ENCODE peak calls at places on chromosomes 11 and 22, in six cellular contexts. One of them, this sample, is unnamed.

GRCh38 chr22:35367331-35367886 is 13.5 kb upstream of the HMOX1 start:
- DNase-seq in A549: no peak
- DNase-seq in GM12878: peak
- DNase-seq in HepG2: no peak
- DNase-seq in K562: no peak
- DNase-seq in endothelial cell of umbilical vein: no peak
- DNase-seq in this sample: peak

GRCh38 chr22:40009231-40009769 is 14.5 kb downstream of the FAM83F start:
- DNase-seq in A549: no peak
- DNase-seq in K562: peak
- DNase-seq in HepG2: no peak
- DNase-seq in GM12878: no peak
- DNase-seq in endothelial cell of umbilical vein: no peak
- DNase-seq in this sample: no peak

GRCh38 chr11:130403301-130403804 is 25.1 kb downstream of the ADAMTS8 start:
- DNase-seq in K562: no peak
- DNase-seq in GM12878: no peak
- DNase-seq in endothelial cell of umbilical vein: no peak
- DNase-seq in A549: no peak
- DNase-seq in HepG2: no peak
- DNase-seq in this sample: no peak

GRCh38 chr11:13007702-13008435 is 1.2 kb upstream of the RASSF10 start:
- DNase-seq in HepG2: peak
- DNase-seq in GM12878: no peak
- DNase-seq in K562: no peak
- DNase-seq in endothelial cell of umbilical vein: no peak
- DNase-seq in A549: peak
- DNase-seq in this sample: no peak

GRCh38 chr11:28566643-28567042 is 458.5 kb downstream of the METTL15 start:
- DNase-seq in GM12878: no peak
- DNase-seq in A549: peak
- DNase-seq in HepG2: no peak
- DNase-seq in endothelial cell of umbilical vein: peak
- DNase-seq in K562: peak
- DNase-seq in this sample: no peak

GRCh38 chr11:11451501-11452005 is 98.5 kb upstream of the CSNK2A3 start:
- DNase-seq in K562: peak
- DNase-seq in endothelial cell of umbilical vein: no peak
- DNase-seq in A549: peak
- DNase-seq in HepG2: peak
- DNase-seq in GM12878: peak
- DNase-seq in this sample: no peak

GRCh38 chr11:30914143-30914762 is 328.1 kb upstream of the MPPED2 start:
- DNase-seq in GM12878: no peak
- DNase-seq in HepG2: peak
- DNase-seq in endothelial cell of umbilical vein: peak
- DNase-seq in A549: peak
- DNase-seq in K562: no peak
- DNase-seq in this sample: peak

GRCh38 chr11:104918113-104918824 is 20.0 kb upstream of the CASP12 start:
- DNase-seq in endothelial cell of umbilical vein: peak
- DNase-seq in A549: no peak
- DNase-seq in HepG2: no peak
- DNase-seq in K562: no peak
- DNase-seq in GM12878: no peak
- DNase-seq in this sample: peak

GRCh38 chr22:19336133-19337075 is 44.9 kb upstream of the CLTCL1 start:
- DNase-seq in HepG2: peak
- DNase-seq in GM12878: no peak
- DNase-seq in K562: peak
- DNase-seq in A549: no peak
- DNase-seq in endothelial cell of umbilical vein: no peak
- DNase-seq in this sample: no peak

GRCh38 chr11:114063149-114063828 is 3.8 kb downstream of the ZBTB16 start:
- DNase-seq in A549: no peak
- DNase-seq in HepG2: no peak
- DNase-seq in endothelial cell of umbilical vein: no peak
- DNase-seq in GM12878: no peak
- DNase-seq in K562: no peak
- DNase-seq in this sample: no peak

GRCh38 chr11:114066046-114066648 is 6.6 kb downstream of the ZBTB16 start:
- DNase-seq in HepG2: no peak
- DNase-seq in A549: no peak
- DNase-seq in K562: no peak
- DNase-seq in GM12878: no peak
- DNase-seq in endothelial cell of umbilical vein: no peak
- DNase-seq in this sample: no peak

GRCh38 chr11:114064216-114064615 is 4.7 kb downstream of the ZBTB16 start:
- DNase-seq in K562: no peak
- DNase-seq in GM12878: no peak
- DNase-seq in A549: no peak
- DNase-seq in HepG2: no peak
- DNase-seq in endothelial cell of umbilical vein: no peak
- DNase-seq in this sample: no peak

GRCh38 chr11:114063829-114064201 is 4.3 kb downstream of the ZBTB16 start:
- DNase-seq in endothelial cell of umbilical vein: no peak
- DNase-seq in HepG2: no peak
- DNase-seq in K562: no peak
- DNase-seq in GM12878: no peak
- DNase-seq in A549: no peak
- DNase-seq in this sample: no peak

GRCh38 chr11:114065094-114065493 is 5.6 kb downstream of the ZBTB16 start:
- DNase-seq in K562: no peak
- DNase-seq in GM12878: no peak
- DNase-seq in A549: no peak
- DNase-seq in endothelial cell of umbilical vein: no peak
- DNase-seq in HepG2: no peak
- DNase-seq in this sample: no peak
- H3K4me3 ChIP-seq in K562: no peak
- H3K4me3 ChIP-seq in GM12878: no peak
- H3K4me3 ChIP-seq in A549: no peak
- H3K4me3 ChIP-seq in endothelial cell of umbilical vein: no peak
- H3K4me3 ChIP-seq in HepG2: no peak
- H3K4me3 ChIP-seq in this sample: peak

DNA sequence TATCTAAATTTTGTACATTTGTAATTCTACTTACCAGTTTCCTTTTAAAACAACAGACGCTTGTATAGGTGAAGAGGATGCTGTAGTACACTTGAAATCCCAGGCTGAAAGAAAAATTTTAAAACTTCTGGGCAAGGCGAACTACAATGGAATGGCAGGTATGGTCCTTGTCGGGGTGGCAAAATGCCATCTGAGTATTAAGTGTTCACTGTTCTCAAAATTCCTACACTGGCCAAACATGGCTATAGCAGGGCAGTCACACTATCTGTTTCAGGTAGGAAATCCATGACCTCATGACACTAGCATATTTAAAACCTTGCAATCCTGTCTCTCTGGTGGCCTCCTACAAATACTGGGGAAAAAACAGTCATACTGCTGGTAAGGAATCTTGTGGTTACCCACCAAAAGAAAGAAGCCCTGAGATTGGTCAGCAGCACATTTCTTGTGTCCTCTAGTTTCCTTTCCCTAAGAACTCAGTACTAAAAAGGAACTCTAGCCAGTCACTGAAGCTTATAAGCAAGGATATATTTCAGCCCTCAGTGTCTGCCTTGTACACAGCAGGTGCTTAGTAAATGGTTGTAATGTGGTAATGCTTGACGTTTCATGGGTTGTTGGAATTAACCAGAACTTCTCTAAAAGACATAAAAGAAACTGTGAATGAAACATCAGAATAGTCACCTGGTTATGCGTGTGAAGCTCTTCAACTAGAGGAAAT is 5.2 kb upstream of the ZC3H12C start:
- DNase-seq in A549: no peak
- DNase-seq in endothelial cell of umbilical vein: no peak
- DNase-seq in K562: no peak
- DNase-seq in GM12878: no peak
- DNase-seq in HepG2: no peak
- DNase-seq in this sample: no peak
- TF ChIP-seq MYC in A549: no peak
- TF ChIP-seq MYC in endothelial cell of umbilical vein: no peak
- TF ChIP-seq MYC in K562: no peak
- TF ChIP-seq MYC in GM12878: no peak
- TF ChIP-seq MYC in HepG2: no peak
- TF ChIP-seq MYC in this sample: no peak

GRCh38 chr22:29251981-29252978 is 15.5 kb downstream of the RHBDD3 start:
- DNase-seq in A549: no peak
- DNase-seq in HepG2: no peak
- DNase-seq in K562: no peak
- DNase-seq in GM12878: no peak
- DNase-seq in endothelial cell of umbilical vein: no peak
- DNase-seq in this sample: no peak
- TF ChIP-seq POLR2A in A549: no peak
- TF ChIP-seq POLR2A in HepG2: no peak
- TF ChIP-seq POLR2A in K562: no peak
- TF ChIP-seq POLR2A in GM12878: no peak
- TF ChIP-seq POLR2A in endothelial cell of umbilical vein: no peak
- TF ChIP-seq POLR2A in this sample: no peak

GRCh38 chr11:2271077-2271326 is 614 bp upstream of the ASCL2 start:
- DNase-seq in endothelial cell of umbilical vein: no peak
- DNase-seq in A549: no peak
- DNase-seq in HepG2: no peak
- DNase-seq in GM12878: no peak
- DNase-seq in K562: peak
- DNase-seq in this sample: no peak
- H3K4me3 ChIP-seq in endothelial cell of umbilical vein: no peak
- H3K4me3 ChIP-seq in A549: no peak
- H3K4me3 ChIP-seq in HepG2: no peak
- H3K4me3 ChIP-seq in GM12878: no peak
- H3K4me3 ChIP-seq in K562: no peak
- H3K4me3 ChIP-seq in this sample: no peak

GRCh38 chr11:62458212-62459002 is 39.6 kb downstream of the SCGB1A1 start:
- DNase-seq in K562: no peak
- DNase-seq in A549: no peak
- DNase-seq in endothelial cell of umbilical vein: no peak
- DNase-seq in GM12878: no peak
- DNase-seq in HepG2: peak
- DNase-seq in this sample: no peak
- TF ChIP-seq MYC in K562: no peak
- TF ChIP-seq MYC in A549: no peak
- TF ChIP-seq MYC in endothelial cell of umbilical vein: no peak
- TF ChIP-seq MYC in GM12878: no peak
- TF ChIP-seq MYC in HepG2: no peak
- TF ChIP-seq MYC in this sample: no peak

This sample was measured in NB4.